ENCODE peak calls at places on chromosomes 6 and 20, in four cellular contexts. C is GM12878, B is HepG2, V is K562. T is an unnamed sample.

GRCh38 chr20:50464725-50465650 is 45.2 kb upstream of the PTPN1 start:
- DNase-seq in C (no peak), B (peak; percentile 46), V (no peak), T (no peak)

GRCh38 chr20:25281541-25281991 is 33.7 kb downstream of the PYGB start:
- DNase-seq in C (peak; percentile 64), B (no peak), V (no peak), T (no peak)

GRCh38 chr6:97282238-97282725 is 734 bp downstream of the MMS22L start:
- DNase-seq in C (no peak), B (peak; percentile 9), V (peak; percentile 60), T (peak; percentile 12)

GRCh38 chr6:105850636-105851035 is 235.5 kb upstream of the PRDM1 start:
- DNase-seq in C (no peak), B (no peak), V (no peak), T (no peak)

GRCh38 chr6:39086294-39086693 is 28.7 kb downstream of the SAYSD1 start:
- DNase-seq in C (peak; percentile 26), B (no peak), V (no peak), T (no peak)

GRCh38 chr6:80282913-80283554 is 176.6 kb downstream of the BCKDHB start:
- DNase-seq in C (no peak), B (no peak), V (no peak), T (no peak)

GRCh38 chr6:30544666-30545272 is 11.5 kb downstream of the GNL1 start:
- DNase-seq in C (no peak), B (peak; percentile 55), V (peak; percentile 59), T (peak; percentile 80)

GRCh38 chr20:56989516-56989915 is 276.9 kb downstream of the BMP7 start:
- DNase-seq in C (no peak), B (no peak), V (no peak), T (no peak)

GRCh38 chr6:78953798-78954197 is 86.4 kb downstream of the IRAK1BP1 start:
- DNase-seq in C (no peak), B (no peak), V (no peak), T (no peak)

GRCh38 chr6:151325075-151326050 is 66.0 kb downstream of the ZBTB2 start:
- DNase-seq in C (no peak), B (peak; percentile 62), V (no peak), T (peak; percentile 75)

GRCh38 chr20:25372584-25373336 is 17.9 kb downstream of the ABHD12 start:
- DNase-seq in C (no peak), B (no peak), V (no peak), T (no peak)

GRCh38 chr6:11805259-11806053 is 26.9 kb upstream of the ADTRP start:
- DNase-seq in C (no peak), B (no peak), V (peak; percentile 27), T (peak; percentile 67)

GRCh38 chr6:63465750-63466149 is 106.5 kb upstream of the LOC128125822 start:
- DNase-seq in C (no peak), B (no peak), V (no peak), T (no peak)

GRCh38 chr6:164897523-164898094 is 411.8 kb downstream of the C6orf118 start:
- DNase-seq in C (no peak), B (no peak), V (no peak), T (peak; percentile 50)

GRCh38 chr6:101236709-101237108 is 156.8 kb upstream of the GRIK2 start:
- DNase-seq in C (no peak), B (no peak), V (no peak), T (no peak)

GRCh38 chr20:44331201-44331600 is 5.6 kb upstream of the R3HDML start:
- DNase-seq in C (no peak), B (no peak), V (no peak), T (no peak)

GRCh38 chr20:10910535-10911239 is 236.9 kb upstream of the JAG1 start:
- DNase-seq in C (no peak), B (no peak), V (no peak), T (peak; percentile 10)

GRCh38 chr6:84182001-84182400 is 45.4 kb downstream of the CEP162 start:
- DNase-seq in C (no peak), B (no peak), V (no peak), T (no peak)

GRCh38 chr20:12028771-12029170 is 111.1 kb downstream of the BTBD3 start:
- DNase-seq in C (no peak), B (no peak), V (no peak), T (no peak)

GRCh38 chr6:125950293-125950692 is 6.3 kb upstream of the HINT3 start:
- DNase-seq in C (no peak), B (no peak), V (peak; percentile 43), T (peak; percentile 64)

GRCh38 chr20:6008254-6008653 is 45.6 kb downstream of the LRRN4 start:
- DNase-seq in C (no peak), B (peak; percentile 86), V (no peak), T (no peak)

GRCh38 chr6:3695065-3695830 is 56.3 kb downstream of the PXDC1 start:
- DNase-seq in C (no peak), B (peak; percentile 47), V (no peak), T (no peak)

GRCh38 chr6:43256670-43257664 is 13.7 kb downstream of the TTBK1 start:
- DNase-seq in C (no peak), B (no peak), V (no peak), T (no peak)

GRCh38 chr6:108969776-108970175 is 121.6 kb downstream of the ARMC2 start:
- DNase-seq in C (no peak), B (no peak), V (no peak), T (no peak)

GRCh38 chr20:17061721-17062120 is 165.1 kb upstream of the PCSK2 start:
- DNase-seq in C (no peak), B (no peak), V (no peak), T (no peak)

GRCh38 chr6:2853766-2854393 is 12.2 kb upstream of the SERPINB1 start:
- DNase-seq in C (peak; percentile 79), B (peak; percentile 75), V (peak; percentile 71), T (peak; percentile 73)

GRCh38 chr20:50798650-50799049 is 3.8 kb downstream of the BCAS4 start:
- DNase-seq in C (no peak), B (peak; percentile 55), V (peak; percentile 1), T (no peak)

GRCh38 chr6:49606696-49607390 is 29.8 kb downstream of the RHAG start:
- DNase-seq in C (peak; percentile 11), B (peak; percentile 91), V (peak; percentile 81), T (peak; percentile 78)

GRCh38 chr20:63219866-63220521 is 4.1 kb upstream of the YTHDF1 start:
- DNase-seq in C (no peak), B (no peak), V (no peak), T (no peak)

GRCh38 chr6:9397981-9398559 is 962.7 kb upstream of the SLC35B3 start:
- DNase-seq in C (no peak), B (no peak), V (no peak), T (no peak)

GRCh38 chr6:88512951-88513350 is 346.8 kb upstream of the CNR1 start:
- DNase-seq in C (no peak), B (no peak), V (no peak), T (no peak)

GRCh38 chr20:57210054-57210910 is 56.2 kb downstream of the BMP7 start:
- DNase-seq in C (no peak), B (peak; percentile 70), V (no peak), T (no peak)

GRCh38 chr20:13356087-13356486 is 135.0 kb downstream of the ISM1 start:
- DNase-seq in C (no peak), B (peak; percentile 44), V (no peak), T (no peak)

GRCh38 chr20:35297153-35297552 is 4.9 kb upstream of the FAM83C start:
- DNase-seq in C (no peak), B (no peak), V (no peak), T (peak; percentile 33)

GRCh38 chr20:35295058-35295457 is 2.8 kb upstream of the FAM83C start:
- DNase-seq in C (no peak), B (no peak), V (no peak), T (no peak)

GRCh38 chr20:35294293-35294685 is 2.1 kb upstream of the FAM83C start:
- DNase-seq in C (no peak), B (no peak), V (no peak), T (no peak)

GRCh38 chr20:35296101-35296554 is 3.9 kb upstream of the FAM83C start:
- DNase-seq in C (no peak), B (no peak), V (no peak), T (peak; percentile 23)

DNA sequence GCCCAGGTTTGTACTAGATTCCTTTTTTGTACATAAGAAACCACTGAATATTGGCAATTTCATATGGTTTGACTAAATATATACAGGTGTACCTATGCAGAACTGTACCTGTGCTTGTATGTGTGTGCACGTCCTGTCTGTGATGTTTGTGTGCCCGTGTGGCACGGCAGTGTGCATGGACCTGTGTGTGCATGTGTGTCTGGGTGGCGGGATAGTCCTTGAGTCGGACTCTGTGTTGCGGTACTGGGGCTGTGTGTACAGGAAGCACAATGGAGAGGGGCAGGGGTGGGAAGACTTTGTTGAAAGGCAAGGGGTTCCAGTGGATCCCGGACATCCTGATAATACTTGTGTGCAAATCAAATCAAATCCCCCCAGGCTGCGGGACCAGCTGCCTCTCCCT is 3.4 kb upstream of the FAM83C start:
- DNase-seq in C (no peak), B (no peak), V (no peak), T (no peak)
- TF ChIP-seq JUNB in C (no peak), B (no peak), V (no peak), T (no peak)

GRCh38 chr20:2340823-2341222 is 39.9 kb upstream of the TGM6 start:
- DNase-seq in C (no peak), B (no peak), V (no peak), T (no peak)

GRCh38 chr20:2340136-2340535 is 40.6 kb upstream of the TGM6 start:
- DNase-seq in C (no peak), B (no peak), V (no peak), T (no peak)

GRCh38 chr20:2342243-2342642 is 38.5 kb upstream of the TGM6 start:
- DNase-seq in C (no peak), B (no peak), V (no peak), T (no peak)

GRCh38 chr20:2338702-2339101 is 42.0 kb upstream of the TGM6 start:
- DNase-seq in C (no peak), B (no peak), V (no peak), T (no peak)

GRCh38 chr20:2341336-2341735 is 39.4 kb upstream of the TGM6 start:
- DNase-seq in C (no peak), B (no peak), V (no peak), T (no peak)
- TF ChIP-seq CTCF in C (no peak), B (no peak), V (no peak), T (no peak)

GRCh38 chr6:7846971-7847818 is 63.4 kb downstream of the TXNDC5 start:
- DNase-seq in C (no peak), B (no peak), V (no peak), T (peak; percentile 27)
- TF ChIP-seq POLR2AphosphoS5 in C (no peak), B (no peak), V (no peak), T (no peak)

GRCh38 chr6:52391599-52391998 is 28.5 kb upstream of the EFHC1 start:
- DNase-seq in C (no peak), B (no peak), V (no peak), T (no peak)

GRCh38 chr6:52389626-52390360 is 27.8 kb downstream of the PAQR8 start:
- DNase-seq in C (peak; percentile 87), B (peak; percentile 94), V (peak; percentile 61), T (no peak)

GRCh38 chr6:52389264-52389625 is 27.3 kb downstream of the PAQR8 start:
- DNase-seq in C (no peak), B (peak; percentile 86), V (peak; percentile 78), T (no peak)

GRCh38 chr6:52388790-52389189 is 26.8 kb downstream of the PAQR8 start:
- DNase-seq in C (no peak), B (no peak), V (no peak), T (no peak)

DNA sequence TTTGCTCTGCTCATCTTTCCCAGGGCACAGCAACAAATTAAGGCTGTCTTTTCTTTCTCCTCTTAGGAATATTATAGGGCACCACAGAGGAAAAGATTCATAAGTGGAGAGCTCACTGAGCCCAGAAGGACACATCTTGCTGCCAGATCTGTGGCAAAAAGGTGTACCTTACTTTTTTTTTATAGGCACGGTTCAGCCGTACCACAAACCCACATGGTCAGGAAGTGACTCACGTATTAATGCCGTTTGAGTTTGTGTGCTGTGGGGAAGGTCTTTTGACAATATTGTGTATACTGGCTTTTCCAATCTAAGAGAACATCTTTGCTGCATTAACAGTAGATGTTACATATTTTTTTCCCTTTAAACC is 28.4 kb downstream of the PAQR8 start:
- DNase-seq in C (peak; percentile 72), B (peak; percentile 74), V (peak; percentile 51), T (no peak)
- TF ChIP-seq JUNB in C (no peak), B (peak; percentile 48), V (no peak), T (no peak)

T was measured in GM23338.